ENCODE peak calls at places on chromosomes 12 and 14, in four cellular contexts. T is caudate nucleus; Y is CD4-positive, CD25-positive, alpha-beta regulatory T cell; C is frontal cortex. A is an unnamed sample.

GRCh38 chr12:15931590-15932053 is 20.5 kb downstream of the DERA start:
- DNase-seq in T (no peak), C (no peak), Y (no peak), A (no peak)

GRCh38 chr12:121222847-121223246 is 12.9 kb downstream of the P2RX4 start:
- DNase-seq in C (no peak), T (no peak), Y (no peak), A (no peak)

GRCh38 chr14:56055521-56055920 is 62.7 kb upstream of the PELI2 start:
- DNase-seq in T (no peak), Y (no peak), C (no peak), A (no peak)

GRCh38 chr14:58557242-58557641 is 80.5 kb upstream of the DACT1 start:
- DNase-seq in Y (no peak), T (no peak), C (no peak), A (no peak)

GRCh38 chr14:94045563-94046345 is 19.6 kb downstream of the OTUB2 start:
- DNase-seq in T (no peak), C (no peak), Y (no peak), A (no peak)

GRCh38 chr12:93379432-93380308 is 1.9 kb downstream of the NUDT4 start:
- DNase-seq in C (no peak), Y (no peak), T (no peak), A (peak; percentile 23)

GRCh38 chr12:92421701-92422100 is 276.1 kb upstream of the BTG1 start:
- DNase-seq in T (no peak), C (no peak), Y (no peak), A (no peak)

GRCh38 chr14:64663174-64663573 is 41.0 kb upstream of the PLEKHG3 start:
- DNase-seq in Y (no peak), T (no peak), C (no peak), A (no peak)

GRCh38 chr12:91952916-91953315 is 192.7 kb downstream of the BTG1 start:
- DNase-seq in C (no peak), Y (no peak), T (no peak), A (no peak)

GRCh38 chr14:68509188-68509953 is 283.5 kb downstream of the ZFP36L1 start:
- DNase-seq in C (no peak), Y (no peak), T (no peak), A (no peak)

GRCh38 chr14:92325835-92326234 is 2.9 kb downstream of the SLC24A4 start:
- DNase-seq in C (no peak), T (no peak), Y (no peak), A (no peak)

GRCh38 chr12:114848661-114849060 is 164.7 kb upstream of the TBX3 start:
- DNase-seq in Y (no peak), T (no peak), C (no peak), A (no peak)

GRCh38 chr12:113659416-113659815 is 187.7 kb upstream of the LHX5 start:
- DNase-seq in C (no peak), Y (no peak), T (no peak), A (no peak)

GRCh38 chr14:69980457-69981414 is 101.5 kb downstream of the SMOC1 start:
- DNase-seq in T (peak; percentile 57), Y (no peak), C (peak; percentile 15), A (no peak)